ENCODE peak calls at places on chromosome X, in six cellular contexts. A is NCI-H146, R is MM.1S, B is AG04450, X is retina, Q is HT1080. Y is an unnamed sample.

GRCh38 chrX:72634321-72634720 is 61.7 kb upstream of the HDAC8 start:
- DNase-seq in A (no peak), R (no peak), B (no peak), X (no peak), Q (no peak), Y (no peak)

GRCh38 chrX:10350991-10351390 is 194.2 kb downstream of the CLCN4 start:
- DNase-seq in A (no peak), R (no peak), B (no peak), X (no peak), Q (peak; percentile 23), Y (no peak)

GRCh38 chrX:154714925-154715324 is 36.0 kb downstream of the GAB3 start:
- DNase-seq in A (peak; percentile 17), R (peak; percentile 55), B (no peak), X (no peak), Q (peak; percentile 34), Y (peak; percentile 50)

GRCh38 chrX:58025979-58026378 is 115.7 kb upstream of the ZXDA start:
- DNase-seq in A (peak; percentile 47), R (peak; percentile 65), B (no peak), X (no peak), Q (peak; percentile 2), Y (no peak)

GRCh38 chrX:107000013-107000515 is at the start of gene MORC4:
- DNase-seq in A (peak; percentile 89), R (peak; percentile 80), B (peak; percentile 27), X (peak; percentile 70), Q (peak; percentile 73), Y (peak; percentile 70)

GRCh38 chrX:103258275-103258674 is 3.3 kb upstream of the TCEAL8 start:
- DNase-seq in A (no peak), R (no peak), B (no peak), X (no peak), Q (no peak), Y (no peak)

GRCh38 chrX:49995021-49995731 is 72.8 kb downstream of the CLCN5 start:
- DNase-seq in A (no peak), R (no peak), B (no peak), X (no peak), Q (peak; percentile 66), Y (no peak)

GRCh38 chrX:154056739-154057367 is 37.2 kb upstream of the IRAK1 start:
- DNase-seq in A (peak; percentile 1), R (no peak), B (no peak), X (no peak), Q (no peak), Y (no peak)

GRCh38 chrX:83630662-83631061 is 122.6 kb downstream of the POU3F4 start:
- DNase-seq in A (no peak), R (no peak), B (no peak), X (no peak), Q (no peak), Y (no peak)

GRCh38 chrX:45735571-45735970 is 534.9 kb upstream of the DIPK2B start:
- DNase-seq in A (no peak), R (no peak), B (no peak), X (no peak), Q (peak; percentile 34), Y (no peak)

GRCh38 chrX:19842542-19842941 is 44.9 kb downstream of the SH3KBP1 start:
- DNase-seq in A (no peak), R (no peak), B (no peak), X (no peak), Q (no peak), Y (no peak)

GRCh38 chrX:150269613-150270254 is 93.4 kb upstream of the MAMLD1 start:
- DNase-seq in A (no peak), R (no peak), B (no peak), X (peak; percentile 69), Q (no peak), Y (peak; percentile 10)

GRCh38 chrX:102892103-102892502 is 45.0 kb upstream of the RAB40AL start:
- DNase-seq in A (no peak), R (no peak), B (no peak), X (no peak), Q (no peak), Y (no peak)

GRCh38 chrX:126137899-126138298 is 28.2 kb downstream of the DCAF12L2 start:
- DNase-seq in A (no peak), R (peak; percentile 19), B (no peak), X (no peak), Q (peak; percentile 0), Y (no peak)

GRCh38 chrX:18984381-18985185 is 669 bp upstream of the PHKA2 start:
- DNase-seq in A (peak; percentile 85), R (peak; percentile 82), B (no peak), X (peak; percentile 89), Q (peak; percentile 69), Y (peak; percentile 76)

GRCh38 chrX:13123857-13124345 is 79.5 kb upstream of the FAM9C start:
- DNase-seq in A (no peak), R (no peak), B (no peak), X (no peak), Q (peak; percentile 36), Y (no peak)

GRCh38 chrX:147183161-147183560 is 368.6 kb upstream of the CXorf51A start:
- DNase-seq in A (no peak), R (no peak), B (no peak), X (no peak), Q (no peak), Y (no peak)

GRCh38 chrX:39613508-39613921 is 484.2 kb downstream of the BCOR start:
- DNase-seq in A (peak; percentile 83), R (no peak), B (no peak), X (peak; percentile 60), Q (no peak), Y (peak; percentile 58)